ENCODE peak calls at places on chromosomes 6 and 20, in six cellular contexts. W is H9, A is IMR-90, M is endodermal cell, O is fibroblast of lung, X is neuronal stem cell. S is an unnamed sample.
A peak's percentile ranks its signal among the peaks of the same experiment; 100 is the strongest.

GRCh38 chr6:148565931-148566663 is 180.7 kb upstream of the UST start:
- DNase-seq in W (no peak), A (peak; percentile 97), M (no peak), O (peak; percentile 99), X (no peak), S (no peak)

GRCh38 chr20:40508821-40509220 is 180.2 kb downstream of the MAFB start:
- DNase-seq in W (no peak), A (no peak), M (no peak), O (peak; percentile 48), X (no peak), S (no peak)

GRCh38 chr6:84768442-84769174 is 4.2 kb upstream of the TBX18 start:
- DNase-seq in W (peak; percentile 80), A (no peak), M (peak; percentile 81), O (no peak), X (peak; percentile 57), S (no peak)

GRCh38 chr6:119979862-119980261 is 630.3 kb upstream of the MAN1A1 start:
- DNase-seq in W (no peak), A (peak; percentile 2), M (no peak), O (no peak), X (no peak), S (no peak)

GRCh38 chr6:38110407-38111025 is 291.0 kb downstream of the ZFAND3 start:
- DNase-seq in W (no peak), A (no peak), M (no peak), O (peak; percentile 41), X (no peak), S (no peak)

GRCh38 chr6:169861431-169862045 is 110.1 kb downstream of the ERMARD start:
- DNase-seq in W (no peak), A (no peak), M (peak; percentile 15), O (no peak), X (no peak), S (no peak)

GRCh38 chr6:152897807-152898399 is 84.9 kb downstream of the FBXO5 start:
- DNase-seq in W (peak; percentile 88), A (peak; percentile 46), M (peak; percentile 98), O (peak; percentile 11), X (peak; percentile 63), S (peak; percentile 73)

GRCh38 chr6:26087284-26088115 is at the start of gene HFE:
- DNase-seq in W (peak; percentile 59), A (peak; percentile 68), M (peak; percentile 78), O (peak; percentile 63), X (no peak), S (peak; percentile 64)

GRCh38 chr6:120774275-120774674 is 560.0 kb downstream of the TBC1D32 start:
- DNase-seq in W (no peak), A (no peak), M (no peak), O (peak; percentile 55), X (no peak), S (no peak)

GRCh38 chr20:2102585-2103453 is 1.2 kb downstream of the STK35 start:
- DNase-seq in W (peak; percentile 81), A (peak; percentile 80), M (peak; percentile 91), O (peak; percentile 82), X (peak; percentile 93), S (peak; percentile 88)

GRCh38 chr6:53432318-53433161 is 83.8 kb upstream of the ELOVL5 start:
- DNase-seq in W (no peak), A (peak; percentile 81), M (no peak), O (peak; percentile 79), X (no peak), S (no peak)

GRCh38 chr6:5152417-5152816 is 67.3 kb downstream of the PPP1R3G start:
- DNase-seq in W (no peak), A (no peak), M (no peak), O (peak; percentile 37), X (no peak), S (no peak)
- H3K9ac ChIP-seq in W (no peak overlapping the region), A (no peak overlapping the region), M (no peak overlapping the region), O (no peak overlapping the region), X (no peak overlapping the region), S (no peak overlapping the region)

GRCh38 chr6:160347259-160348208 is 644 bp upstream of the SLC22A3 start:
- DNase-seq in W (peak; percentile 47), A (no peak), M (peak; percentile 80), O (no peak), X (peak; percentile 15), S (no peak)

GRCh38 chr6:160348552-160349441 is 619 bp downstream of the SLC22A3 start:
- DNase-seq in W (peak; percentile 63), A (no peak), M (peak; percentile 87), O (peak; percentile 44), X (peak; percentile 39), S (no peak)

GRCh38 chr6:160348209-160348551 is at the start of gene SLC22A3:
- DNase-seq in W (peak; percentile 48), A (no peak), M (peak; percentile 77), O (no peak), X (peak; percentile 17), S (no peak)

GRCh38 chr6:160353950-160354496 is 5.8 kb downstream of the SLC22A3 start:
- DNase-seq in W (no peak), A (no peak), M (no peak), O (no peak), X (no peak), S (no peak)

DNA sequence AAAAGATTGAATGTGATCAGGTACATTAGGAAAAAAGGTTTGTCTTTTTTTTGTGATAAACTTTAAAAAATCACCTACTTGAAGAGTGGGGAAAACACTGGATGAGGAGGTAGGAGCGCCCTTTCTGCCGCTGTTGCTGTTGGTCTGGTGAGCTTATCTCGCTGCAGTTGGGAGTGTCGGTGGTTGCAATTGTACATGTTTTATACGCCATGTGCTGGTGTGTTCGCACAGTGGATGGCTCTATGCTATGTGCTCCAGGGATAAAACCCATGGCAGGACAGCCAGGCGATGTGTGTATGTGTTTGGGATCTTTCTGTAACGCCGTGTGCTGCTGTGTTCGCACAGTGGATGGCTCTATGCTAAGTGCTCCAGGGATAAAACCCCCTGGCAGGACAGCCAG is 1.7 kb downstream of the SLC22A3 start:
- DNase-seq in W (no peak), A (no peak), M (no peak), O (no peak), X (no peak), S (no peak)
- H3K9ac ChIP-seq in W (no peak overlapping the region), A (no peak overlapping the region), M (peak overlapping the region; percentile 57), O (no peak overlapping the region), X (no peak overlapping the region), S (no peak overlapping the region)

DNA sequence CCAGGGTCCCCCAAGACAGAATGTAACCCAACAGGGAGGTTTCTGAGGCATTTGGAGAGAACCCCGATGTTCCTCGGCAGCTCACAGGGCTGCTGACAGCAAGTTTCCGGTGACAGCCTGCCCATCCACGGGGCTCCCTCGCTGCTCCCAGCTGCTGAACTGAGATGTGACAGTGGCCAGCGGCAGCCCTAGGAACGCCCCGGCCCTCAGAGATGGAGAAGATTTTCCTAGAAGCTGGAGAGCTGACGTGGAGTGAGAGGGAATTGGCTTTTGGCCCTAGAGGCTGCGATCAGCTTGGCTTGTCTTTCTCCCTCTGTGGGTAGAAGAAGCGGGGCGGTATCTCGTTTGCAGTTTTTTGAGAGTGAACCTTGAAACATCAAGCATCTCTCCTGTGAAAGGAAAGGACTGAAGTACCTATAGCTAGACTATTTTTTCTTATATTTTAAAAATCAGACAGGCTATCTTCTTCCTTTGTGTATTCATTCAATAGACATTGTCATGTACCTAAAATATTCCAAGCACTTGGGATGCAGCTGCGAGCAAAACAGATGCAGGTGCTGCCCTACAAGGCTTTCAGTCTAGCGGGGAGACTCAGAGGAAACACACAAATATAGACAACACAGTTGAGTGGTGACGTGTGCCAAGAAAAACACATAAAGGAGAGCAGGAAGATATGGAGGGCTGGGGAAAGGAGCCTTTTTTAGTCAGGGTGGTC is 28.4 kb upstream of the NFATC2 start:
- DNase-seq in W (no peak), A (peak; percentile 17), M (no peak), O (no peak), X (no peak), S (no peak)
- H3K9ac ChIP-seq in W (no peak overlapping the region), A (no peak overlapping the region), M (no peak overlapping the region), O (no peak overlapping the region), X (no peak overlapping the region), S (no peak overlapping the region)

GRCh38 chr20:63744574-63745423 is 5.2 kb downstream of the SLC2A4RG start:
- DNase-seq in W (no peak), A (no peak), M (no peak), O (no peak), X (no peak), S (no peak)
- H3K9ac ChIP-seq in W (no peak overlapping the region), A (no peak overlapping the region), M (no peak overlapping the region), O (no peak overlapping the region), X (no peak overlapping the region), S (no peak overlapping the region)

GRCh38 chr20:47346172-47346571 is 10.3 kb downstream of the ZMYND8 start:
- DNase-seq in W (no peak), A (no peak), M (no peak), O (no peak), X (no peak), S (peak; percentile 24)
- H3K9ac ChIP-seq in W (no peak overlapping the region), A (no peak overlapping the region), M (no peak overlapping the region), O (no peak overlapping the region), X (peak overlapping the region; percentile 38), S (no peak overlapping the region)

GRCh38 chr6:3019065-3019464 is 19.4 kb downstream of the NQO2 start:
- DNase-seq in W (no peak), A (no peak), M (no peak), O (no peak), X (no peak), S (no peak)

GRCh38 chr6:3026811-3027626 is 27.3 kb downstream of the NQO2 start:
- DNase-seq in W (no peak), A (peak; percentile 72), M (no peak), O (peak; percentile 41), X (no peak), S (no peak)

GRCh38 chr6:3023663-3024483 is 24.2 kb downstream of the NQO2 start:
- DNase-seq in W (peak; percentile 89), A (peak; percentile 86), M (peak; percentile 88), O (peak; percentile 87), X (no peak), S (peak; percentile 97)

GRCh38 chr6:3019749-3020320 is 20.1 kb downstream of the NQO2 start:
- DNase-seq in W (no peak), A (no peak), M (no peak), O (no peak), X (no peak), S (no peak)

DNA sequence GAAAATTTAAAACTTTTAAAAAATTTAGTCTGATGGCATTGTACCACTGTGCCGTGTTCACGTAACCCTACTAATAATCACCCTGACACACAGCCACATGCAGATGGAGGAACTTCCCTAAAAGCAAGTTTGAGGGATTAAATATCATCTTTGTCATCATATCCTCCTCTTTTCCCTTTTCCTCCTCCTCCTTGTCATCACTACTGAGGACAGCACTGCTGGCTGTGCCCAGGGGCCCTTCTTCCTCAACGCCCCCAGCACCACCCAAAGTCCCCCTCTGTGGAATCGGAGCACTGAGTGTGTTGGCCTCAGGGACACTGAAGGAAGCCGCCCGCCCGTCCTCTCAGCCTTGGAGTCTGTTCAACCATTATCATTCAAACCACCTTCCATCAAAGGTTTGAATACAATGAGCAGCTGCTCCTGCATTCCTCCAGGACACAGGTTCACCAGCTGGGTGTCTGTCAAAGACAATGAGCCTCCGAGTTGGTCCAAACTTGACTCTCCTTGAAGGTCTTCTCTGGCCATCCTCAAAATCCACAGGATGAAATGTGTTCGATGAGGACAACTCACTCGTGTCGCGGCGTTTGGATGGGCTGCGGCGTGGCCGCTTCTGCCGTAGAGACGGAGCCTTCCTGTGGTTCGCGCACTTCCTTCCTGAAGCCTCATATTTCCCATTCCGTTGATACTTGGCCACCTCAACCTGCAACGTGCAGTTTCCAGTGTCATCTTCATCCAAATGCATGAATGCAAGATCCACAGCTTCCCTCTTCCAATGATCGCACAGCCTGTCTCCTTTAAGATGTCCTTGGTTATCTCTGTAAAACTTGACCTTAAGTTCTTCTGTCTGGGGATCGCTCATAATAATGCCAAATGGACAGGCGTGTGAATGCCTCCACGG is 23.3 kb downstream of the NQO2 start:
- DNase-seq in W (peak; percentile 48), A (no peak), M (no peak), O (no peak), X (no peak), S (peak; percentile 64)
- H3K9ac ChIP-seq in W (no peak overlapping the region), A (peak overlapping the region; percentile 32), M (no peak overlapping the region), O (peak overlapping the region; percentile 37), X (no peak overlapping the region), S (peak overlapping the region; percentile 58)

GRCh38 chr6:137704802-137705165 is 162.3 kb upstream of the TNFAIP3 start:
- DNase-seq in W (no peak), A (no peak), M (no peak), O (no peak), X (no peak), S (no peak)
- H3K9ac ChIP-seq in W (no peak overlapping the region), A (no peak overlapping the region), M (no peak overlapping the region), O (no peak overlapping the region), X (no peak overlapping the region), S (peak overlapping the region; percentile 36)

S was measured in DND-41.